ENCODE peak calls at places on chromosomes 2 and 18, in six cellular contexts. C is cerebellar cortex, R is NCI-H345, N is naive B cell, J is HuH-7, L is 8988T. Y is an unnamed sample.

GRCh38 chr2:112752667-112753066 is 11.7 kb downstream of the CKAP2L start:
- DNase-seq in C (no peak), R (no peak), N (no peak), J (no peak), L (no peak), Y (no peak)

GRCh38 chr2:158717366-158718195 is 77.5 kb upstream of the DAPL1 start:
- DNase-seq in C (no peak), R (no peak), N (no peak), J (no peak), L (no peak), Y (no peak)

GRCh38 chr18:65750421-65751144 is at the start of gene CDH7:
- DNase-seq in C (peak), R (peak), N (peak), J (no peak), L (no peak), Y (no peak)

GRCh38 chr18:24470805-24471204 is 10.4 kb downstream of the HRH4 start:
- DNase-seq in C (no peak), R (no peak), N (no peak), J (no peak), L (no peak), Y (no peak)

GRCh38 chr2:69830045-69830905 is 815 bp downstream of the GMCL1 start:
- DNase-seq in C (peak), R (no peak), N (peak), J (peak), L (no peak), Y (no peak)

GRCh38 chr2:220660277-220661155 is 911.6 kb downstream of the EPHA4 start:
- DNase-seq in C (no peak), R (no peak), N (no peak), J (no peak), L (no peak), Y (no peak)

GRCh38 chr2:14903709-14904374 is 271.3 kb downstream of the LRATD1 start:
- DNase-seq in C (peak), R (peak), N (peak), J (peak), L (peak), Y (peak)

GRCh38 chr18:37565138-37565984 is at the start of gene CELF4:
- DNase-seq in C (peak), R (peak), N (no peak), J (no peak), L (peak), Y (no peak)

GRCh38 chr2:113156278-113157107 is 17.3 kb upstream of the PSD4 start:
- DNase-seq in C (no peak), R (peak), N (no peak), J (peak), L (no peak), Y (no peak)

GRCh38 chr2:8303322-8303832 is 378.5 kb upstream of the ID2 start:
- DNase-seq in C (no peak), R (no peak), N (peak), J (no peak), L (no peak), Y (peak)

GRCh38 chr2:1736997-1737480 is 7.3 kb downstream of the PXDN start:
- DNase-seq in C (no peak), R (no peak), N (no peak), J (no peak), L (no peak), Y (no peak)

GRCh38 chr2:15941970-15942710 is 1.8 kb downstream of the MYCN start:
- DNase-seq in C (no peak), R (peak), N (no peak), J (peak), L (peak), Y (no peak)

GRCh38 chr2:160878622-160879021 is 281.6 kb upstream of the TANK start:
- DNase-seq in C (no peak), R (no peak), N (no peak), J (no peak), L (no peak), Y (no peak)

GRCh38 chr2:16639431-16639830 is 26.2 kb downstream of the CYRIA start:
- DNase-seq in C (no peak), R (no peak), N (no peak), J (no peak), L (no peak), Y (no peak)

GRCh38 chr2:224650815-224651439 is 65.2 kb downstream of the CCDC195 start:
- DNase-seq in C (peak), R (peak), N (peak), J (peak), L (no peak), Y (no peak)

GRCh38 chr2:173843526-173843925 is 121.6 kb downstream of the SP3 start:
- DNase-seq in C (no peak), R (no peak), N (no peak), J (no peak), L (no peak), Y (no peak)

GRCh38 chr2:143937563-143938346 is 582.2 kb downstream of the ZEB2 start:
- DNase-seq in C (no peak), R (peak), N (no peak), J (no peak), L (no peak), Y (no peak)

GRCh38 chr2:157256621-157257020 is 884 bp upstream of the GALNT5 start:
- DNase-seq in C (no peak), R (no peak), N (no peak), J (no peak), L (no peak), Y (no peak)

GRCh38 chr18:48459016-48459415 is 49.8 kb upstream of the ZBTB7C start:
- DNase-seq in C (no peak), R (no peak), N (no peak), J (no peak), L (no peak), Y (no peak)

GRCh38 chr2:70385204-70385603 is 83.3 kb upstream of the FAM136A start:
- DNase-seq in C (no peak), R (no peak), N (no peak), J (no peak), L (no peak), Y (no peak)

GRCh38 chr2:16204791-16205620 is 264.7 kb downstream of the MYCN start:
- DNase-seq in C (no peak), R (no peak), N (no peak), J (no peak), L (no peak), Y (no peak)

GRCh38 chr2:40405440-40405839 is 46.5 kb downstream of the SLC8A1 start:
- DNase-seq in C (no peak), R (no peak), N (no peak), J (no peak), L (no peak), Y (no peak)

GRCh38 chr2:85255813-85256581 is 71.8 kb downstream of the TGOLN2 start:
- DNase-seq in C (no peak), R (no peak), N (no peak), J (peak), L (no peak), Y (no peak)

GRCh38 chr2:99031991-99032390 is 96.0 kb upstream of the CRACDL start:
- DNase-seq in C (no peak), R (no peak), N (no peak), J (no peak), L (no peak), Y (no peak)

GRCh38 chr2:159249955-159250723 is 36.4 kb downstream of the WDSUB1 start:
- DNase-seq in C (peak), R (peak), N (peak), J (no peak), L (no peak), Y (no peak)

GRCh38 chr18:35172451-35173035 is 68.3 kb upstream of the ZNF397 start:
- DNase-seq in C (no peak), R (no peak), N (no peak), J (no peak), L (no peak), Y (no peak)

GRCh38 chr18:35345460-35345921 is 1.3 kb upstream of the ZNF24 start:
- DNase-seq in C (peak), R (peak), N (peak), J (no peak), L (no peak), Y (no peak)

GRCh38 chr2:67792796-67793195 is 270.0 kb downstream of the C1D start:
- DNase-seq in C (no peak), R (no peak), N (no peak), J (no peak), L (no peak), Y (no peak)

GRCh38 chr2:26245231-26245732 is 543 bp downstream of the HADHB start:
- DNase-seq in C (peak), R (peak), N (no peak), J (peak), L (no peak), Y (no peak)

GRCh38 chr2:28082131-28082530 is 191.6 kb downstream of the BABAM2 start:
- DNase-seq in C (no peak), R (no peak), N (no peak), J (no peak), L (no peak), Y (no peak)

GRCh38 chr2:211132586-211132985 is 576.2 kb downstream of the CPS1 start:
- DNase-seq in C (no peak), R (no peak), N (no peak), J (no peak), L (no peak), Y (no peak)

GRCh38 chr2:173898996-173899395 is 66.2 kb downstream of the SP3 start:
- DNase-seq in C (no peak), R (no peak), N (no peak), J (no peak), L (no peak), Y (no peak)

GRCh38 chr2:179049203-179049545 is 763 bp downstream of the CCDC141 start:
- DNase-seq in C (no peak), R (no peak), N (no peak), J (no peak), L (no peak), Y (no peak)